ENCODE peak calls at places on chromosomes 2 and 18, in ten cellular contexts. D is HTR-8/SVneo, Q is AG08396, S is hepatic stellate cell, L is WTC11, V is iris pigment epithelial cell, K is HCEC 1CT, P is testis, O is SW480, C is caudate nucleus. F is an unnamed sample.

GRCh38 chr2:171723724-171724683 is 36.7 kb downstream of the DYNC1I2 start:
- DNase-seq in D (no peak), Q (no peak), S (no peak), L (peak), V (peak), K (no peak), P (no peak), O (peak), C (no peak), F (no peak)

GRCh38 chr18:21272016-21272582 is 30.1 kb downstream of the GREB1L start:
- DNase-seq in D (no peak), Q (no peak), S (no peak), L (no peak), V (no peak), K (no peak), P (no peak), O (no peak), C (no peak), F (no peak)

GRCh38 chr2:59339121-59339836 is 1098.2 kb upstream of the FANCL start:
- DNase-seq in D (no peak), Q (no peak), S (no peak), L (no peak), V (no peak), K (no peak), P (no peak), O (no peak), C (no peak), F (no peak)

GRCh38 chr2:161161074-161161577 is 898 bp downstream of the TANK start:
- DNase-seq in D (no peak), Q (no peak), S (no peak), L (no peak), V (no peak), K (no peak), P (no peak), O (peak), C (no peak), F (no peak)

GRCh38 chr18:51617167-51617566 is 419.7 kb upstream of the MEX3C start:
- DNase-seq in D (no peak), Q (no peak), S (no peak), L (no peak), V (peak), K (no peak), P (no peak), O (no peak), C (no peak), F (no peak)

GRCh38 chr2:158043181-158043948 is 58.3 kb upstream of the UPP2 start:
- DNase-seq in D (no peak), Q (no peak), S (no peak), L (no peak), V (no peak), K (no peak), P (no peak), O (no peak), C (no peak), F (no peak)

GRCh38 chr18:80046011-80046410 is 11.8 kb downstream of the RBFA start:
- DNase-seq in D (no peak), Q (no peak), S (no peak), L (no peak), V (no peak), K (no peak), P (no peak), O (no peak), C (no peak), F (no peak)

GRCh38 chr2:169569948-169570347 is 3.7 kb downstream of the FASTKD1 start:
- DNase-seq in D (no peak), Q (no peak), S (no peak), L (no peak), V (no peak), K (no peak), P (no peak), O (no peak), C (no peak), F (no peak)

GRCh38 chr18:48954837-48955527 is 4.2 kb upstream of the SMAD7 start:
- DNase-seq in D (no peak), Q (no peak), S (no peak), L (no peak), V (no peak), K (no peak), P (no peak), O (no peak), C (no peak), F (no peak)

GRCh38 chr2:61268249-61268648 is 106.3 kb downstream of the C2orf74 start:
- DNase-seq in D (no peak), Q (no peak), S (no peak), L (no peak), V (no peak), K (no peak), P (no peak), O (no peak), C (no peak), F (no peak)

GRCh38 chr2:67846341-67847070 is 216.3 kb downstream of the C1D start:
- DNase-seq in D (peak), Q (peak), S (peak), L (peak), V (peak), K (peak), P (peak), O (peak), C (no peak), F (peak)

GRCh38 chr2:221133941-221134340 is 438.2 kb downstream of the EPHA4 start:
- DNase-seq in D (no peak), Q (peak), S (no peak), L (no peak), V (no peak), K (no peak), P (no peak), O (no peak), C (no peak), F (no peak)

GRCh38 chr2:206700141-206700540 is 18.1 kb downstream of the DYTN start:
- DNase-seq in D (no peak), Q (no peak), S (no peak), L (no peak), V (peak), K (no peak), P (no peak), O (no peak), C (no peak), F (no peak)

GRCh38 chr2:203730076-203730729 is 23.8 kb downstream of the CD28 start:
- DNase-seq in D (no peak), Q (peak), S (no peak), L (no peak), V (peak), K (peak), P (no peak), O (no peak), C (no peak), F (no peak)